ENCODE peak calls at places on chromosomes 6 and 20, in four cellular contexts. Q is K562, H is SK-N-SH, S is GM12878. D is an unnamed sample.

GRCh38 chr6:38959138-38959537 is 89.4 kb upstream of the GLP1R start:
- DNase-seq in H (no peak), Q (no peak), S (no peak), D (no peak)

GRCh38 chr6:17159240-17159639 is 57.4 kb downstream of the STMND1 start:
- DNase-seq in H (no peak), S (no peak), Q (no peak), D (no peak)

GRCh38 chr6:108167449-108167903 is 1.7 kb downstream of the NR2E1 start:
- DNase-seq in H (no peak), S (no peak), Q (no peak), D (peak)

GRCh38 chr20:19692685-19693119 is 65.4 kb upstream of the RIN2 start:
- DNase-seq in S (no peak), H (peak), Q (peak), D (peak)

GRCh38 chr6:107107791-107108190 is 7.5 kb downstream of the BEND3 start:
- DNase-seq in H (no peak), S (no peak), Q (no peak), D (no peak)

GRCh38 chr20:8183526-8183925 is 51.5 kb downstream of the PLCB1 start:
- DNase-seq in Q (no peak), S (no peak), H (no peak), D (no peak)

GRCh38 chr20:6008254-6008653 is 45.6 kb downstream of the LRRN4 start:
- DNase-seq in Q (no peak), S (no peak), H (no peak), D (no peak)

GRCh38 chr6:165843568-165844113 is 180.6 kb upstream of the PDE10A start:
- DNase-seq in H (no peak), S (no peak), Q (no peak), D (no peak)

GRCh38 chr6:107624541-107624940 is 134.6 kb downstream of the SOBP start:
- DNase-seq in Q (no peak), H (no peak), S (no peak), D (no peak)

GRCh38 chr20:59645316-59645715 is 41.0 kb downstream of the PHACTR3 start:
- DNase-seq in S (no peak), Q (no peak), H (no peak), D (no peak)
- TF ChIP-seq USF1 in S (no peak), Q (no peak), H (no peak), D (no peak)

GRCh38 chr6:45681860-45682488 is 304.2 kb upstream of the SUPT3H start:
- DNase-seq in Q (no peak), H (no peak), S (peak), D (no peak)
- TF ChIP-seq USF1 in Q (no peak), H (no peak), S (peak), D (no peak)

GRCh38 chr6:10441004-10441654 is 26.3 kb upstream of the TFAP2A start:
- DNase-seq in Q (no peak), S (no peak), H (no peak), D (no peak)
- TF ChIP-seq USF1 in Q (no peak), S (no peak), H (no peak), D (no peak)

DNA sequence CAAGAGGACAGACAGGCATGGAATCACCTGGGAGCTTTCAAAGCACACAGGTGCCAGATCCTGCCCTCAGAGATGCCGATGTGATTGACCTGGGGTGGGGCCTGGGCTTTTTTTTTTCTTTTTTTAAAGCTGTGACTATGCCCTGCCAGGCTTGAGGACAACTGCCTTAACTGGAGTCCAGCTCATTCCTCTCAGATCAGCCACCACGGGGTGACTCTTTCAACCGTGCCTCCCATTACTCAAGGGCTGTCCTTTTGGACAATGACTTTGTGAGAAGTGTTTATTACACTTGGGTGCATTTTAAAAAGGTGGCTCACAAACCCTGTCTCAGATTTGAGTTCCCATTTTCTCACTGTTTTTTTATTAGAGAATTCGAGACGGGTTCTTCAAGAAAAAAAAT is 57.1 kb upstream of the RALY start:
- DNase-seq in H (no peak), S (no peak), Q (no peak), D (no peak)
- TF ChIP-seq USF1 in H (no peak), S (no peak), Q (no peak), D (no peak)

GRCh38 chr6:13927203-13927602 is 2.5 kb downstream of the RNF182 start:
- DNase-seq in H (no peak), Q (peak), S (no peak), D (no peak)

GRCh38 chr6:13924146-13924948 is 405 bp upstream of the RNF182 start:
- DNase-seq in S (no peak), H (peak), Q (peak), D (peak)

GRCh38 chr6:13923527-13924145 is 1.1 kb upstream of the RNF182 start:
- DNase-seq in Q (peak), S (no peak), H (no peak), D (no peak)

GRCh38 chr6:13926378-13926777 is 1.6 kb downstream of the RNF182 start:
- DNase-seq in Q (no peak), S (no peak), H (no peak), D (no peak)

DNA sequence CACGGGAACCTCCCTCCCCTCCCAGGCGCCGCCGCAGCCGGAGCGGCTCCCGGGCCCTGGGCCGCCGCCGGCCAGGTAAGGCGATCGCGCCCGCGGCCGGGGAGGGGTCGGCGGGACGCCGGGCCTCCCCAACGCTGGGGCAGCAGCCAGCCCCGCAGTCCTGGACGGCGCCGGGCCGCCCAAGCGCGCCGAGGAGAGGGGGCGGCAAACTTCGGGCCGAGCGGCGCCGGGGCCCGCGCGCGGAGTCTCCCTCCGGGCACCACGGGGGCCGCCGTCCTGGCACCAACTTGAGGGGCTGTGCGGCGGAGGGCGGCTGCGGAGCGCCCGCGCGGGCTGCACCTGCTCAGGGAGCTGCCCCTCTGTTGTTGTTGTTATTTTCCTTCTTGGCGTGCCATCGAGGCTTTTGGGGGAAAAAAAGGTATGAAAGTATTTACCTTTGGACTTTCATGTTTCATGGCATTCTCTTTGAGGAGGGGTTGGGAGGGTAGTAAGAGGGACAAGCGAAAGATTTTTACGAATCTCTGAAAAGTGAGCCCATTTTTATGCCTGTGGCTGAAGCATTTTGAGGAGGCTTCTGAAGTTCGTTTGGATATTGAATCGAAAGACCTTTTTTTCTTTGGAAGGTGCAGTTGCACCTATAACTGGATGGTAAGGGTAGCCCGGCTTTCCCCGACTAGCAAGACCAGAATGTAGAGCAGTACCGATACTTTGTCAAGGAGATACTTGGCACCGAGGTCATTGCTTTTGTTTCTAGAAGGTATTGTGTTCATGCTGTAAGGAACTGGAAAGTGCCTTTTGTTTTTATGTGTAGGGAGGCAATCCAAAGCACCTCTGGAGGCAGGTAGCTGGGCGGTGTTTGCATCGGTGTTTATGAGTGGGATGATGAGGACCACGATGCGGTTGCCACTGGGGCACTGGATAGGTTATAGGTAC is at the start of gene RNF182:
- DNase-seq in S (no peak), Q (peak), H (peak), D (no peak)
- TF ChIP-seq USF1 in S (no peak), Q (no peak), H (no peak), D (no peak)

GRCh38 chr6:109292983-109293586 is 89.2 kb downstream of the CD164 start:
- DNase-seq in Q (no peak), S (no peak), H (no peak), D (no peak)
- TF ChIP-seq USF1 in Q (no peak), S (no peak), H (no peak), D (no peak)

GRCh38 chr20:13449868-13450441 is 188.8 kb downstream of the TASP1 start:
- DNase-seq in S (no peak), H (no peak), Q (no peak), D (no peak)
- TF ChIP-seq USF1 in S (no peak), H (no peak), Q (no peak), D (no peak)

D was measured in WTC11.